ENCODE peak calls at places on chromosomes 2 and 18, in eight cellular contexts. I, Y, P, L, O, H, E and A are unnamed samples.

GRCh38 chr2:64018715-64019082 is 529 bp downstream of the VPS54 start:
- DNase-seq in E (no peak), H (no peak), P (no peak), I (no peak), Y (no peak), L (no peak), O (peak), A (no peak)

GRCh38 chr18:3306391-3306790 is 44.5 kb downstream of the MYL12B start:
- DNase-seq in O (no peak), P (no peak), Y (no peak), L (no peak), I (no peak), H (no peak), E (no peak), A (no peak)

GRCh38 chr2:102041351-102041750 is 49.6 kb downstream of the IL1R2 start:
- DNase-seq in Y (no peak), I (no peak), H (no peak), O (no peak), L (no peak), E (no peak), P (no peak), A (no peak)

GRCh38 chr2:134333646-134334189 is 79.8 kb downstream of the MGAT5 start:
- DNase-seq in O (no peak), I (no peak), E (no peak), H (no peak), Y (no peak), P (no peak), L (no peak), A (no peak)

GRCh38 chr2:108615480-108616090 is 81.3 kb downstream of the LIMS1 start:
- DNase-seq in P (no peak), O (no peak), I (no peak), L (no peak), H (no peak), Y (no peak), E (no peak), A (no peak)

GRCh38 chr2:53636616-53637015 is 131.0 kb upstream of the CHAC2 start:
- DNase-seq in E (no peak), H (no peak), L (no peak), O (no peak), Y (no peak), P (no peak), I (no peak), A (no peak)

GRCh38 chr2:197869501-197870111 is 65.2 kb downstream of the PLCL1 start:
- DNase-seq in H (no peak), P (peak), E (no peak), Y (no peak), I (no peak), O (peak), L (no peak), A (no peak)

GRCh38 chr18:13141209-13141608 is 77.4 kb upstream of the LDLRAD4 start:
- DNase-seq in H (no peak), I (no peak), L (no peak), Y (no peak), P (no peak), O (no peak), E (no peak), A (no peak)

GRCh38 chr2:63514781-63515180 is 73.5 kb downstream of the WDPCP start:
- DNase-seq in L (no peak), E (no peak), P (no peak), Y (no peak), O (no peak), I (no peak), H (no peak), A (no peak)

GRCh38 chr2:128751751-128752150 is 433.1 kb upstream of the HS6ST1 start:
- DNase-seq in P (no peak), L (no peak), O (no peak), H (no peak), I (no peak), Y (no peak), E (no peak), A (no peak)

GRCh38 chr2:160203007-160203406 is 2.9 kb upstream of the ITGB6 start:
- DNase-seq in P (no peak), E (no peak), O (no peak), I (no peak), Y (no peak), H (no peak), L (no peak), A (no peak)

GRCh38 chr18:58695772-58696171 is 24.5 kb downstream of the MALT1 start:
- DNase-seq in H (no peak), O (no peak), L (no peak), I (no peak), Y (no peak), E (no peak), P (no peak), A (no peak)

GRCh38 chr18:13103366-13103765 is 112.2 kb downstream of the CEP192 start:
- DNase-seq in Y (no peak), I (no peak), H (no peak), E (no peak), L (no peak), O (no peak), P (no peak), A (no peak)

GRCh38 chr2:206277503-206277902 is 3.0 kb downstream of the ZDBF2 start:
- DNase-seq in O (no peak), Y (no peak), E (no peak), P (no peak), H (no peak), I (no peak), L (no peak), A (no peak)

GRCh38 chr2:150674283-150674682 is 186.8 kb upstream of the RND3 start:
- DNase-seq in P (no peak), H (no peak), I (no peak), E (no peak), Y (no peak), L (no peak), O (no peak), A (no peak)

GRCh38 chr18:55510809-55511208 is 77.2 kb downstream of the TCF4 start:
- DNase-seq in L (no peak), P (no peak), I (peak), O (no peak), H (no peak), Y (no peak), E (no peak), A (no peak)

GRCh38 chr2:1979569-1979968 is 235.3 kb upstream of the PXDN start:
- DNase-seq in O (no peak), H (no peak), Y (no peak), I (no peak), E (no peak), P (peak), L (no peak), A (no peak)

GRCh38 chr2:26173596-26174482 is 951 bp downstream of the GAREM2 start:
- DNase-seq in O (no peak), L (no peak), Y (no peak), P (peak), E (no peak), H (no peak), I (no peak), A (no peak)

GRCh38 chr2:65545818-65546217 is 113.4 kb upstream of the SPRED2 start:
- DNase-seq in L (no peak), O (no peak), P (no peak), H (no peak), E (peak), Y (no peak), I (no peak), A (no peak)

GRCh38 chr2:213125646-213126347 is 25.6 kb downstream of the IKZF2 start:
- DNase-seq in E (no peak), O (no peak), H (no peak), L (no peak), Y (no peak), I (no peak), P (peak), A (no peak)

GRCh38 chr18:38427234-38427633 is 861.6 kb upstream of the CELF4 start:
- DNase-seq in I (no peak), H (no peak), L (no peak), P (peak), Y (no peak), E (no peak), O (peak), A (no peak)

GRCh38 chr2:180124273-180124881 is 117.3 kb upstream of the CWC22 start:
- DNase-seq in O (no peak), Y (no peak), H (peak), E (peak), I (peak), P (peak), L (peak), A (peak)

GRCh38 chr2:208269091-208269490 is 3.0 kb downstream of the PIKFYVE start:
- DNase-seq in L (no peak), P (no peak), Y (no peak), H (no peak), I (peak), O (no peak), E (no peak), A (no peak)

GRCh38 chr2:105114551-105114950 is 76.7 kb downstream of the MRPS9 start:
- DNase-seq in E (peak), I (peak), O (peak), L (no peak), Y (no peak), P (peak), H (peak), A (peak)

GRCh38 chr18:814300-815084 is 2.5 kb upstream of the YES1 start:
- DNase-seq in H (no peak), O (no peak), I (no peak), L (no peak), Y (no peak), P (no peak), E (no peak), A (no peak)

GRCh38 chr2:43041661-43042360 is 184.6 kb downstream of the ZFP36L2 start:
- DNase-seq in H (peak), O (peak), L (no peak), Y (no peak), I (no peak), E (no peak), P (peak), A (no peak)

GRCh38 chr2:174662459-174662858 is 64.9 kb upstream of the WIPF1 start:
- DNase-seq in H (no peak), Y (no peak), L (no peak), I (no peak), O (no peak), P (no peak), E (peak), A (no peak)

DNA sequence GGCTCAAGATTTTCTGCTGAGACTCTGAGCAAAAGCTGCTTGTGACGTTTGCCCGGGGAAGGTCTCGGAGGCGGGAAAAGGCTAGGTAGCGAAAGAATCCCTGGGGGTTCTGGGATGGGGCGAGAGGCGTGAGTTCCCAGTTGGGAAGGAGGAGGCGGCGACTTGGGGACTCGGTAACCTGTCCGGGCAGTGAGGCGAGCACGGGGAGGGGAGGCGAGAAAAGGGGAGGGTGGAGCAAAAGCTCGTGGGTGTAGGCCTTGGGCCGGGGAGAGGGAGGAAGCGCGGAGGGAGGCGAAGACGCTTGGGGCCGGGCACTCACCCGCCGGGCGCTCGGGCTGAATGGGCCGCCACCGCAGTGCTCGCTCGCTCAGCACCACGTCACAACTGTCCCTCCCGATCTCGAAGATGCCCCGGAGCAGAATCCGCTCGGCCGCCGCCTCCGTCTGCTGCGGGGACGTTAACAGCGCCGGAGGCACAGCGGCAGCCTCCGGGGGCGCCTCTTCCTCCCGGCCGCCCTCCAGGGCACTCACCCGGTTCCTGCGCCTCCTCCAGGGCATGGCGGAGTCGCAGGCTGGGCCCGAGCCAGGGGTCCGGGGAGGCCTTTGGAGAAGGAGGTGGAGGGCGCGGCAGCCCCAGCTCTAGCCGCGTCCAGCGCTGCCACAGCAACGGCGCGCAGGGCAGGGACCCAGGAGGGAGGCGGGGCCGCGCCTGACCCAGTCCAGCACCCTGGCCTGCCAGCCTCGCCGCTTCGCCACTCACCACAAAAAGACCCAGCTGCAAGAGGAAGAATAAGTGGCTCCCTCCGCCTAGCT is at the start of gene CERKL:
- DNase-seq in I (peak), Y (no peak), L (no peak), H (no peak), E (no peak), P (peak), O (no peak), A (peak)
- TF ChIP-seq CTCF in I (no peak), Y (no peak), L (no peak), H (no peak), E (peak), P (no peak), O (no peak), A (no peak)

GRCh38 chr2:148642891-148643416 is 1.6 kb upstream of the EPC2 start:
- DNase-seq in L (no peak), H (no peak), I (no peak), O (no peak), E (peak), Y (no peak), P (no peak), A (no peak)

GRCh38 chr2:148643998-148644884 is at the start of gene EPC2:
- DNase-seq in O (peak), H (no peak), L (peak), E (no peak), I (peak), Y (peak), P (peak), A (peak)

GRCh38 chr2:148643421-148643820 is 1.1 kb upstream of the EPC2 start:
- DNase-seq in E (peak), Y (no peak), P (no peak), H (no peak), O (no peak), I (no peak), L (no peak), A (peak)

GRCh38 chr2:148642112-148642744 is 2.3 kb upstream of the EPC2 start:
- DNase-seq in L (no peak), E (no peak), O (no peak), Y (no peak), I (no peak), P (no peak), H (no peak), A (no peak)

DNA sequence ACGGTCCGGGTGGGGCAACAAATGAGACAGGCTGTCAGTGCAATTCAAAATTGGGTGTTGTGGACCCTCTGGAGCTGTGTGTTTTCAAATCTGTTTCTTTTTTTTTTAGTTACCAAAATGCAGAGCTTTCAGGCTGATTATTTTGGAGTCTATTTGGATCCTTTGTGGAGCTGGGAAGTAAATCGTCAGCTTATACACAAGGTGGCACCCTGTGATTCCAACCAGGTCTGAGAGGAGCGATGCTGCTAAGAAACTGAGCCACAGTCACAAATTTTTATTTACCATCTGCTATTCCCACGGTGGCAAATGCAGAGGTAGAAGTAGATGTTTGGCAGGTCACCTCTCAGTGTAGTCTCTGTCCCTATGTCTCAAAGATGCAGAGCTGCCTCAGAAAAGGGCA is 3.8 kb upstream of the EPC2 start:
- DNase-seq in P (peak), O (no peak), H (no peak), I (no peak), E (no peak), Y (no peak), L (no peak), A (no peak)
- TF ChIP-seq CTCF in P (peak), O (no peak), H (peak), I (no peak), E (peak), Y (no peak), L (peak), A (no peak)

GRCh38 chr2:42001696-42002331 is 46.0 kb upstream of the PKDCC start:
- DNase-seq in L (no peak), E (no peak), I (no peak), H (no peak), O (no peak), Y (no peak), P (no peak), A (no peak)
- TF ChIP-seq CTCF in L (no peak), E (no peak), I (no peak), H (no peak), O (no peak), Y (no peak), P (no peak), A (no peak)

GRCh38 chr2:23545391-23545790 is 160.4 kb downstream of the KLHL29 start:
- DNase-seq in O (no peak), E (no peak), H (no peak), Y (no peak), L (no peak), P (peak), I (no peak), A (no peak)
- TF ChIP-seq CTCF in O (no peak), E (no peak), H (peak), Y (no peak), L (no peak), P (peak), I (no peak), A (no peak)

GRCh38 chr2:27378096-27378808 is 2.3 kb downstream of the ZNF513 start:
- DNase-seq in L (no peak), I (no peak), Y (no peak), H (no peak), P (peak), E (no peak), O (peak), A (no peak)
- TF ChIP-seq CTCF in L (peak), I (no peak), Y (no peak), H (peak), P (peak), E (peak), O (peak), A (no peak)

DNA sequence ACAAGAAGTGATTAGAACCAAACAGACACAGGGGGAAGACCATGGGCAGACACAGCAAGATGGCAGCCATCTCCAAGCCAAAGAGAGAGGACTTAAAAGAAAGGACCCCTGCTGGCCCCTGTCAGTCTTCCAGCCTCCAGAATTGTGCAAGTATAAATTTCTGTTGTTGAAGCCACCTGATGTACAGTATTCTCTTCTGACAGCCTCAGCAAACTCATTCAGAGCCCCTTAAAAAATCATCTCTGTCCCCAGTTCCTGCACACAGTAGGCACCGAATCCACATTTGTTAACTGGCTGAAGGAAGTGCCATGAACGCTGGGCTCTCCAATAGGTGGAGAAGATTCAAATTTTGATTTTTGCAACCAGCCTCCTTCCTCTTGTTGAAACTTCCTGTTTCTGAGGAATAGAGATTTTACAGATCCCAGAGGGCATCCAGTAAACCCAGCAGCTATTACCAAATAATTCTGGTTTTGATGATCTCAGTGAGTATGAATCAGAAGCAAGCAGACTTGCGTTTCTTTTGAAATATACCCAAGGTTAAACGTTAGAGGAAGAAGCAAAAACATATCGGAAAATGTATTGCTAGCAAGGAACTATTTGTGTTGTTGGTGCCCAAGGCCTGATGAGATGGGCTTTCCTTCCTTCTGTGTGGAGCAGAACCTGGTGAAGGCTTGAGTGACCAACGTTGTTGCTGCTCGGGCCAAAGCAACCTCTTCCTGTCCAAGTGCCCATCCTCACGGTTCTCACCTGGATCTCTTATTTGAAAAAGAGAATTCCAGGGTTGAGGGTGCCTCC is 47.7 kb upstream of the PLB1 start:
- DNase-seq in Y (no peak), L (no peak), I (no peak), O (no peak), H (no peak), P (no peak), E (no peak), A (no peak)
- TF ChIP-seq CTCF in Y (no peak), L (no peak), I (no peak), O (no peak), H (no peak), P (no peak), E (no peak), A (no peak)